ENCODE peak calls at places on chromosome 21, in five cellular contexts. One of them, this sample, is unnamed.
A peak's percentile ranks its signal among the peaks of the same experiment; 100 is the strongest.

GRCh38 chr21:24869862-24870261 is 737.4 kb downstream of the MRPL39 start:
- DNase-seq in left lung: no peak
- DNase-seq in dorsolateral prefrontal cortex: no peak
- DNase-seq in heart right ventricle: no peak
- DNase-seq in hepatocyte: no peak
- DNase-seq in this sample: no peak

GRCh38 chr21:26506951-26507350 is 66.1 kb downstream of the CYYR1 start:
- DNase-seq in left lung: no peak
- DNase-seq in dorsolateral prefrontal cortex: no peak
- DNase-seq in heart right ventricle: no peak
- DNase-seq in hepatocyte: peak; percentile 11
- DNase-seq in this sample: peak; percentile 17

GRCh38 chr21:27329255-27329851 is 362.5 kb upstream of the ADAMTS5 start:
- DNase-seq in left lung: no peak
- DNase-seq in dorsolateral prefrontal cortex: no peak
- DNase-seq in heart right ventricle: no peak
- DNase-seq in hepatocyte: no peak
- DNase-seq in this sample: peak; percentile 51

GRCh38 chr21:28547795-28548194 is 444.9 kb downstream of the LTN1 start:
- DNase-seq in left lung: no peak
- DNase-seq in dorsolateral prefrontal cortex: no peak
- DNase-seq in heart right ventricle: no peak
- DNase-seq in hepatocyte: no peak
- DNase-seq in this sample: no peak

GRCh38 chr21:19340954-19341353 is 937.4 kb upstream of the TMPRSS15 start:
- DNase-seq in left lung: no peak
- DNase-seq in dorsolateral prefrontal cortex: no peak
- DNase-seq in heart right ventricle: no peak
- DNase-seq in hepatocyte: no peak
- DNase-seq in this sample: no peak

GRCh38 chr21:29689753-29690152 is 250.0 kb downstream of the GRIK1 start:
- DNase-seq in left lung: no peak
- DNase-seq in dorsolateral prefrontal cortex: no peak
- DNase-seq in heart right ventricle: no peak
- DNase-seq in hepatocyte: no peak
- DNase-seq in this sample: no peak

GRCh38 chr21:14740692-14741091 is 194.6 kb upstream of the SAMSN1 start:
- DNase-seq in left lung: no peak
- DNase-seq in dorsolateral prefrontal cortex: no peak
- DNase-seq in heart right ventricle: no peak
- DNase-seq in hepatocyte: no peak
- DNase-seq in this sample: no peak

GRCh38 chr21:27466175-27466574 is 499.3 kb upstream of the ADAMTS5 start:
- DNase-seq in left lung: no peak
- DNase-seq in dorsolateral prefrontal cortex: no peak
- DNase-seq in heart right ventricle: no peak
- DNase-seq in hepatocyte: no peak
- DNase-seq in this sample: no peak

GRCh38 chr21:17045214-17045835 is 467.5 kb upstream of the CXADR start:
- DNase-seq in left lung: no peak
- DNase-seq in dorsolateral prefrontal cortex: no peak
- DNase-seq in heart right ventricle: no peak
- DNase-seq in hepatocyte: peak; percentile 11
- DNase-seq in this sample: peak; percentile 48

GRCh38 chr21:15775291-15775690 is 45.5 kb downstream of the USP25 start:
- DNase-seq in left lung: no peak
- DNase-seq in dorsolateral prefrontal cortex: no peak
- DNase-seq in heart right ventricle: no peak
- DNase-seq in hepatocyte: no peak
- DNase-seq in this sample: no peak

GRCh38 chr21:29513535-29513934 is 214.8 kb downstream of the BACH1 start:
- DNase-seq in left lung: no peak
- DNase-seq in dorsolateral prefrontal cortex: no peak
- DNase-seq in heart right ventricle: no peak
- DNase-seq in hepatocyte: no peak
- DNase-seq in this sample: no peak

GRCh38 chr21:22355949-22356348 is 1357.7 kb downstream of the NCAM2 start:
- DNase-seq in left lung: no peak
- DNase-seq in dorsolateral prefrontal cortex: no peak
- DNase-seq in heart right ventricle: no peak
- DNase-seq in hepatocyte: no peak
- DNase-seq in this sample: no peak

GRCh38 chr21:27681841-27682240 is 715.0 kb upstream of the ADAMTS5 start:
- DNase-seq in left lung: no peak
- DNase-seq in dorsolateral prefrontal cortex: no peak
- DNase-seq in heart right ventricle: no peak
- DNase-seq in hepatocyte: no peak
- DNase-seq in this sample: peak; percentile 53

GRCh38 chr21:45295576-45296365 is 8.1 kb upstream of the POFUT2 start:
- DNase-seq in left lung: no peak
- DNase-seq in dorsolateral prefrontal cortex: no peak
- DNase-seq in heart right ventricle: peak; percentile 11
- DNase-seq in hepatocyte: peak; percentile 73
- DNase-seq in this sample: peak; percentile 46

GRCh38 chr21:45228171-45228641 is 59.5 kb downstream of the POFUT2 start:
- DNase-seq in left lung: no peak
- DNase-seq in dorsolateral prefrontal cortex: peak; percentile 64
- DNase-seq in heart right ventricle: no peak
- DNase-seq in hepatocyte: peak; percentile 69
- DNase-seq in this sample: peak; percentile 94

GRCh38 chr21:46011267-46011967 is 29.8 kb downstream of the COL6A1 start:
- DNase-seq in left lung: no peak
- DNase-seq in dorsolateral prefrontal cortex: no peak
- DNase-seq in heart right ventricle: no peak
- DNase-seq in hepatocyte: no peak
- DNase-seq in this sample: no peak

GRCh38 chr21:15653710-15654109 is 76.1 kb upstream of the USP25 start:
- DNase-seq in left lung: no peak
- DNase-seq in dorsolateral prefrontal cortex: no peak
- DNase-seq in heart right ventricle: no peak
- DNase-seq in hepatocyte: no peak
- DNase-seq in this sample: no peak

GRCh38 chr21:46062471-46063211 is 35.3 kb upstream of the COL6A2 start:
- DNase-seq in left lung: no peak
- DNase-seq in dorsolateral prefrontal cortex: no peak
- DNase-seq in heart right ventricle: no peak
- DNase-seq in hepatocyte: no peak
- DNase-seq in this sample: no peak

GRCh38 chr21:45954271-45954670 is 27.3 kb upstream of the COL6A1 start:
- DNase-seq in left lung: no peak
- DNase-seq in dorsolateral prefrontal cortex: no peak
- DNase-seq in heart right ventricle: no peak
- DNase-seq in hepatocyte: peak; percentile 48
- DNase-seq in this sample: peak; percentile 68

GRCh38 chr21:17578162-17578561 is 34.5 kb downstream of the BTG3 start:
- DNase-seq in left lung: no peak
- DNase-seq in dorsolateral prefrontal cortex: no peak
- DNase-seq in heart right ventricle: no peak
- DNase-seq in hepatocyte: no peak
- DNase-seq in this sample: no peak

GRCh38 chr21:46656820-46657219 is 21.3 kb downstream of the PRMT2 start:
- DNase-seq in left lung: no peak
- DNase-seq in dorsolateral prefrontal cortex: no peak
- DNase-seq in heart right ventricle: no peak
- DNase-seq in hepatocyte: no peak
- DNase-seq in this sample: no peak

GRCh38 chr21:16468191-16468590 is 738.4 kb downstream of the USP25 start:
- DNase-seq in left lung: no peak
- DNase-seq in dorsolateral prefrontal cortex: no peak
- DNase-seq in heart right ventricle: no peak
- DNase-seq in hepatocyte: no peak
- DNase-seq in this sample: no peak

GRCh38 chr21:45279446-45280177 is 8.1 kb downstream of the POFUT2 start:
- DNase-seq in left lung: no peak
- DNase-seq in dorsolateral prefrontal cortex: no peak
- DNase-seq in heart right ventricle: no peak
- DNase-seq in hepatocyte: no peak
- DNase-seq in this sample: no peak

GRCh38 chr21:28160378-28160777 is 832.3 kb downstream of the LTN1 start:
- DNase-seq in left lung: no peak
- DNase-seq in dorsolateral prefrontal cortex: no peak
- DNase-seq in heart right ventricle: no peak
- DNase-seq in hepatocyte: no peak
- DNase-seq in this sample: peak; percentile 42

GRCh38 chr21:19781881-19782652 is 1216.1 kb upstream of the NCAM2 start:
- DNase-seq in left lung: no peak
- DNase-seq in dorsolateral prefrontal cortex: no peak
- DNase-seq in heart right ventricle: no peak
- DNase-seq in hepatocyte: no peak
- DNase-seq in this sample: no peak

GRCh38 chr21:46674430-46675007 is 39.0 kb downstream of the PRMT2 start:
- DNase-seq in left lung: no peak
- DNase-seq in dorsolateral prefrontal cortex: no peak
- DNase-seq in heart right ventricle: no peak
- DNase-seq in hepatocyte: no peak
- DNase-seq in this sample: no peak

DNA sequence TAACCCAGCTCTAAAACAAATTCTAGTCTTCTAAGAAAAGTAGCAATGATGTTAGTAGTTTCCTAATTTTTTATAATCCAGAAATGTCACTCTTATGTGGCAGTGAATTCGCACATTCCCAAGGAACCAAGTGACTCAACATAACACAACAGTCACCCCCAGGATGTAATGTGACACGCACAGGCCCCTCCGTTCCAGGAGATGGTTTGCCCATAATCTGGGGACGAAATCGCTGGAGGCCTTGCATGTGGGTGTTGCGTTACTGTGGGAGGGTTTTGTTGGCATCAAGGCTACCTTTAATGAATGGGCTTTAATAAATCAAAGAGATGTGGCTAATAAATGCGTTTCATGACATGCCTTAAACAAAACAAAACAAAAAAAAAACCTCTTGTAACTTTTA is 50.9 kb downstream of the EVA1C start:
- DNase-seq in left lung: no peak
- DNase-seq in dorsolateral prefrontal cortex: no peak
- DNase-seq in heart right ventricle: no peak
- DNase-seq in hepatocyte: no peak
- DNase-seq in this sample: no peak
- TF ChIP-seq CTCF in left lung: no peak
- TF ChIP-seq CTCF in dorsolateral prefrontal cortex: no peak
- TF ChIP-seq CTCF in heart right ventricle: no peak
- TF ChIP-seq CTCF in hepatocyte: no peak
- TF ChIP-seq CTCF in this sample: no peak

GRCh38 chr21:38439336-38439900 is 58.9 kb downstream of the ERG start:
- DNase-seq in left lung: no peak
- DNase-seq in dorsolateral prefrontal cortex: no peak
- DNase-seq in heart right ventricle: no peak
- DNase-seq in hepatocyte: no peak
- DNase-seq in this sample: peak; percentile 55

GRCh38 chr21:38440746-38441145 is 57.5 kb downstream of the ERG start:
- DNase-seq in left lung: no peak
- DNase-seq in dorsolateral prefrontal cortex: no peak
- DNase-seq in heart right ventricle: no peak
- DNase-seq in hepatocyte: peak; percentile 42
- DNase-seq in this sample: no peak

GRCh38 chr21:38443110-38443509 is 55.2 kb downstream of the ERG start:
- DNase-seq in left lung: no peak
- DNase-seq in dorsolateral prefrontal cortex: no peak
- DNase-seq in heart right ventricle: no peak
- DNase-seq in hepatocyte: no peak
- DNase-seq in this sample: no peak

GRCh38 chr21:38439957-38440356 is 58.3 kb downstream of the ERG start:
- DNase-seq in left lung: no peak
- DNase-seq in dorsolateral prefrontal cortex: no peak
- DNase-seq in heart right ventricle: no peak
- DNase-seq in hepatocyte: no peak
- DNase-seq in this sample: no peak

GRCh38 chr21:38441153-38441552 is 57.1 kb downstream of the ERG start:
- DNase-seq in left lung: no peak
- DNase-seq in dorsolateral prefrontal cortex: no peak
- DNase-seq in heart right ventricle: no peak
- DNase-seq in hepatocyte: no peak
- DNase-seq in this sample: no peak
- H3K27ac ChIP-seq in left lung: peak overlapping the region; percentile 17
- H3K27ac ChIP-seq in dorsolateral prefrontal cortex: no peak overlapping the region
- H3K27ac ChIP-seq in heart right ventricle: no peak overlapping the region
- H3K27ac ChIP-seq in hepatocyte: no peak overlapping the region
- H3K27ac ChIP-seq in this sample: no peak overlapping the region

GRCh38 chr21:39126486-39126806 is 56.8 kb downstream of the PSMG1 start:
- DNase-seq in left lung: no peak
- DNase-seq in dorsolateral prefrontal cortex: no peak
- DNase-seq in heart right ventricle: no peak
- DNase-seq in hepatocyte: no peak
- DNase-seq in this sample: no peak

GRCh38 chr21:39123375-39123774 is 59.9 kb downstream of the PSMG1 start:
- DNase-seq in left lung: no peak
- DNase-seq in dorsolateral prefrontal cortex: no peak
- DNase-seq in heart right ventricle: no peak
- DNase-seq in hepatocyte: no peak
- DNase-seq in this sample: no peak

GRCh38 chr21:39124852-39125251 is 58.4 kb downstream of the PSMG1 start:
- DNase-seq in left lung: no peak
- DNase-seq in dorsolateral prefrontal cortex: no peak
- DNase-seq in heart right ventricle: peak; percentile 37
- DNase-seq in hepatocyte: no peak
- DNase-seq in this sample: no peak

GRCh38 chr21:39125752-39126485 is 57.3 kb downstream of the PSMG1 start:
- DNase-seq in left lung: peak; percentile 30
- DNase-seq in dorsolateral prefrontal cortex: no peak
- DNase-seq in heart right ventricle: peak; percentile 67
- DNase-seq in hepatocyte: peak; percentile 83
- DNase-seq in this sample: peak; percentile 85

GRCh38 chr21:39127506-39127905 is 55.7 kb downstream of the PSMG1 start:
- DNase-seq in left lung: no peak
- DNase-seq in dorsolateral prefrontal cortex: no peak
- DNase-seq in heart right ventricle: no peak
- DNase-seq in hepatocyte: no peak
- DNase-seq in this sample: no peak
- TF ChIP-seq CTCF in left lung: no peak
- TF ChIP-seq CTCF in dorsolateral prefrontal cortex: no peak
- TF ChIP-seq CTCF in heart right ventricle: no peak
- TF ChIP-seq CTCF in hepatocyte: no peak
- TF ChIP-seq CTCF in this sample: no peak

DNA sequence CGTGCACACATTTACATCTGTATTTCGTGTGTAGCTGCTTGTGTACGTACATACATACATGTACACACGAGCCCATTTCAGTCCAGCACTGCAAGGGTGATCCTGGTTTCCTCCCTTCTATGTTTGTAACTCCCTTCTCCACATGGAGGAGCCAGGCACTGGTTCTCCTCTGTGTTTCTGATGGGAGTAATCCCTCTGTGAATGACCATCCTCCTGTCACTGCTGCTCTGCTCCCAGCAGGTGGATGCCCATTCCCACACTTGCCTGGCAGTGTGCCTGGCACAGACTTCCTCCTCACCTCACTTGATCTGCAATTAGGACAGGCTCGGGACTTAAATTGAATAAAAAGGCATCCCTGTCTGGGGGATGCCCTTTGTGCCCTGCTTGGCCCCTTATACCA is 37.1 kb downstream of the TRAPPC10 start:
- DNase-seq in left lung: no peak
- DNase-seq in dorsolateral prefrontal cortex: no peak
- DNase-seq in heart right ventricle: no peak
- DNase-seq in hepatocyte: no peak
- DNase-seq in this sample: no peak
- H3K27ac ChIP-seq in left lung: no peak overlapping the region
- H3K27ac ChIP-seq in dorsolateral prefrontal cortex: peak overlapping the region; percentile 97
- H3K27ac ChIP-seq in heart right ventricle: no peak overlapping the region
- H3K27ac ChIP-seq in hepatocyte: no peak overlapping the region
- H3K27ac ChIP-seq in this sample: no peak overlapping the region

This sample was measured in cardiac muscle cell.